ENCODE peak calls at places on chromosome 1, in five cellular contexts. T is head of caudate nucleus, J is hepatic stellate cell, X is GM23338, E is neuronal stem cell. L is an unnamed sample.

GRCh38 chr1:1925437-1926345 is 6.6 kb upstream of the TMEM52 start:
- DNase-seq in T (no peak), J (no peak), X (no peak), E (no peak), L (no peak)

GRCh38 chr1:230120949-230121381 is 53.9 kb downstream of the GALNT2 start:
- DNase-seq in T (no peak), J (no peak), X (peak), E (no peak), L (no peak)

GRCh38 chr1:116161877-116162390 is 50.7 kb downstream of the MAB21L3 start:
- DNase-seq in T (no peak), J (no peak), X (no peak), E (no peak), L (no peak)

GRCh38 chr1:53568540-53568939 is 109.3 kb downstream of the DMRTB1 start:
- DNase-seq in T (no peak), J (no peak), X (no peak), E (no peak), L (no peak)

GRCh38 chr1:213678348-213678747 is 309.4 kb upstream of the PROX1 start:
- DNase-seq in T (no peak), J (no peak), X (no peak), E (no peak), L (no peak)

GRCh38 chr1:31434979-31435378 is 22.0 kb downstream of the SERINC2 start:
- DNase-seq in T (no peak), J (no peak), X (no peak), E (no peak), L (no peak)

GRCh38 chr1:211258310-211258755 is 833 bp upstream of the RCOR3 start:
- DNase-seq in T (peak), J (peak), X (peak), E (no peak), L (peak)

GRCh38 chr1:43329995-43330751 is 7.4 kb upstream of the MPL start:
- DNase-seq in T (no peak), J (peak), X (peak), E (no peak), L (peak)

GRCh38 chr1:59397459-59397858 is 100.6 kb downstream of the FGGY start:
- DNase-seq in T (no peak), J (no peak), X (no peak), E (no peak), L (no peak)

GRCh38 chr1:53637726-53638640 is 101.0 kb downstream of the GLIS1 start:
- DNase-seq in T (no peak), J (no peak), X (no peak), E (no peak), L (no peak)

GRCh38 chr1:235960799-235961198 is 94.1 kb upstream of the LYST start:
- DNase-seq in T (no peak), J (no peak), X (no peak), E (no peak), L (no peak)

GRCh38 chr1:164787834-164788231 is 228.8 kb downstream of the PBX1 start:
- DNase-seq in T (no peak), J (no peak), X (peak), E (no peak), L (no peak)

GRCh38 chr1:105886309-105886708 is 1170.2 kb upstream of the PRMT6 start:
- DNase-seq in T (no peak), J (no peak), X (no peak), E (no peak), L (no peak)

GRCh38 chr1:190436615-190437014 is 41.0 kb downstream of the BRINP3 start:
- DNase-seq in T (no peak), J (no peak), X (no peak), E (no peak), L (peak)

GRCh38 chr1:12302798-12303447 is 73.1 kb downstream of the VPS13D start:
- DNase-seq in T (no peak), J (no peak), X (no peak), E (no peak), L (no peak)

GRCh38 chr1:118101445-118101844 is 83.6 kb downstream of the SPAG17 start:
- DNase-seq in T (no peak), J (no peak), X (no peak), E (no peak), L (peak)

GRCh38 chr1:226994357-226995063 is 54.4 kb downstream of the COQ8A start:
- DNase-seq in T (no peak), J (no peak), X (no peak), E (peak), L (no peak)

GRCh38 chr1:246265481-246265880 is 241.6 kb downstream of the SMYD3 start:
- DNase-seq in T (no peak), J (no peak), X (no peak), E (no peak), L (no peak)

GRCh38 chr1:15945832-15946448 is 30.0 kb downstream of the ZBTB17 start:
- DNase-seq in T (no peak), J (no peak), X (no peak), E (no peak), L (no peak)

GRCh38 chr1:67921725-67922489 is 88.6 kb upstream of the GNG12 start:
- DNase-seq in T (no peak), J (no peak), X (no peak), E (no peak), L (no peak)

GRCh38 chr1:69328186-69328585 is 239.5 kb upstream of the LRRC7 start:
- DNase-seq in T (no peak), J (no peak), X (no peak), E (no peak), L (no peak)

GRCh38 chr1:44721521-44722361 is 9.2 kb downstream of the RNU5D-1 start:
- DNase-seq in T (peak), J (peak), X (peak), E (no peak), L (peak)

GRCh38 chr1:116268211-116268610 is 104.8 kb upstream of the ATP1A1 start:
- DNase-seq in T (peak), J (no peak), X (no peak), E (no peak), L (no peak)

GRCh38 chr1:86616871-86617270 is 70.0 kb downstream of the CLCA4 start:
- DNase-seq in T (peak), J (no peak), X (peak), E (no peak), L (no peak)

GRCh38 chr1:36118396-36118795 is 6.6 kb downstream of the COL8A2 start:
- DNase-seq in T (no peak), J (no peak), X (no peak), E (no peak), L (no peak)

GRCh38 chr1:90726716-90727480 is 9.8 kb upstream of the BARHL2 start:
- DNase-seq in T (no peak), J (no peak), X (peak), E (no peak), L (no peak)

GRCh38 chr1:166330096-166330495 is 163.3 kb upstream of the FAM78B start:
- DNase-seq in T (no peak), J (no peak), X (no peak), E (no peak), L (no peak)

GRCh38 chr1:209250970-209251636 is 332.4 kb upstream of the CAMK1G start:
- DNase-seq in T (no peak), J (no peak), X (no peak), E (no peak), L (no peak)

GRCh38 chr1:66725885-66726665 is 26.2 kb upstream of the DYNLT5 start:
- DNase-seq in T (peak), J (peak), X (peak), E (peak), L (peak)

GRCh38 chr1:116508984-116509980 is 61.5 kb downstream of the CD58 start:
- DNase-seq in T (no peak), J (peak), X (no peak), E (no peak), L (no peak)

GRCh38 chr1:66752000-66752592 is at the start of gene DYNLT5:
- DNase-seq in T (peak), J (peak), X (peak), E (peak), L (no peak)

GRCh38 chr1:90922996-90923395 is 98.8 kb downstream of the ZNF644 start:
- DNase-seq in T (no peak), J (no peak), X (no peak), E (no peak), L (no peak)

GRCh38 chr1:111620412-111620971 is 903 bp downstream of the RAP1A start:
- DNase-seq in T (no peak), J (no peak), X (peak), E (no peak), L (no peak)

GRCh38 chr1:153503766-153504165 is 32.0 kb downstream of the S100A6 start:
- DNase-seq in T (no peak), J (no peak), X (no peak), E (no peak), L (no peak)

GRCh38 chr1:59029768-59030167 is 245.9 kb upstream of the JUN start:
- DNase-seq in T (no peak), J (no peak), X (no peak), E (no peak), L (no peak)

GRCh38 chr1:93818570-93818959 is 60.4 kb downstream of the DNTTIP2 start:
- DNase-seq in T (no peak), J (no peak), X (no peak), E (no peak), L (no peak)

GRCh38 chr1:170599033-170599432 is 64.9 kb upstream of the PRRX1 start:
- DNase-seq in T (no peak), J (no peak), X (no peak), E (no peak), L (no peak)

GRCh38 chr1:240029418-240029817 is 62.3 kb upstream of the FMN2 start:
- DNase-seq in T (no peak), J (no peak), X (peak), E (no peak), L (no peak)